ENCODE peak calls at places on chromosomes 4 and X, in four cellular contexts. Y is SW480, M is amygdala, O is Caki2. C is an unnamed sample.

GRCh38 chr4:187090401-187090800 is 366.7 kb upstream of the FAT1 start:
- DNase-seq in O (no peak), M (no peak), Y (no peak), C (no peak)

GRCh38 chrX:80747832-80748231 is 61.8 kb downstream of the BRWD3 start:
- DNase-seq in O (no peak), M (no peak), Y (no peak), C (no peak)

GRCh38 chr4:5758741-5759140 is 47.7 kb downstream of the EVC start:
- DNase-seq in Y (peak; percentile 89), O (peak; percentile 85), M (no peak), C (no peak)

GRCh38 chrX:153816821-153817220 is 13.5 kb downstream of the PDZD4 start:
- DNase-seq in Y (no peak), M (no peak), O (no peak), C (peak; percentile 7)

GRCh38 chrX:123140904-123141303 is 43.2 kb upstream of the GRIA3 start:
- DNase-seq in M (no peak), O (no peak), Y (no peak), C (no peak)

GRCh38 chr4:35087216-35087615 is 1157.1 kb downstream of the ARAP2 start:
- DNase-seq in O (no peak), Y (no peak), M (no peak), C (no peak)

GRCh38 chrX:143633530-143634372 is 2.1 kb downstream of the SLITRK4 start:
- DNase-seq in Y (no peak), O (no peak), M (no peak), C (no peak)

GRCh38 chrX:110000854-110001701 is 1.8 kb upstream of the TMEM164 start:
- DNase-seq in O (no peak), Y (no peak), M (no peak), C (no peak)

GRCh38 chr4:16000708-16001483 is 37.9 kb upstream of the FGFBP2 start:
- DNase-seq in O (no peak), Y (no peak), M (no peak), C (no peak)

GRCh38 chr4:6381571-6382123 is 90.8 kb downstream of the PPP2R2C start:
- DNase-seq in Y (no peak), M (no peak), O (no peak), C (no peak)

GRCh38 chr4:22667332-22667731 is 25.4 kb upstream of the GBA3 start:
- DNase-seq in O (no peak), M (no peak), Y (no peak), C (no peak)

GRCh38 chr4:70300215-70300614 is 34.6 kb upstream of the CABS1 start:
- DNase-seq in Y (no peak), O (no peak), M (no peak), C (no peak)

GRCh38 chr4:141389649-141390048 is 169.0 kb downstream of the ZNF330 start:
- DNase-seq in O (no peak), M (no peak), Y (no peak), C (no peak)

GRCh38 chr4:183722738-183723560 is 63.9 kb downstream of the TRAPPC11 start:
- DNase-seq in O (no peak), M (peak; percentile 24), Y (peak; percentile 79), C (peak; percentile 55)

GRCh38 chrX:13892856-13893255 is 76.0 kb upstream of the GPM6B start:
- DNase-seq in O (no peak), Y (no peak), M (no peak), C (no peak)

C was measured in CD8-positive, alpha-beta T cell.